ENCODE peak calls at places on chromosome 14, in four cellular contexts. One of them, this sample, is unnamed.

GRCh38 chr14:76203086-76204001 is 51.6 kb downstream of the GPATCH2L start:
- DNase-seq in OCI-LY7: no peak
- DNase-seq in left ventricle myocardium inferior: no peak
- DNase-seq in heart left ventricle: no peak
- DNase-seq in this sample: no peak

GRCh38 chr14:103808403-103809001 is 38.9 kb downstream of the PPP1R13B start:
- DNase-seq in OCI-LY7: peak
- DNase-seq in left ventricle myocardium inferior: peak
- DNase-seq in heart left ventricle: peak
- DNase-seq in this sample: peak

GRCh38 chr14:104186575-104186974 is 48.2 kb downstream of the KIF26A start:
- DNase-seq in OCI-LY7: no peak
- DNase-seq in left ventricle myocardium inferior: no peak
- DNase-seq in heart left ventricle: no peak
- DNase-seq in this sample: no peak

GRCh38 chr14:65791551-65791981 is 379.0 kb downstream of the FUT8 start:
- DNase-seq in OCI-LY7: no peak
- DNase-seq in left ventricle myocardium inferior: no peak
- DNase-seq in heart left ventricle: no peak
- DNase-seq in this sample: no peak

GRCh38 chr14:80390911-80391310 is 179.6 kb upstream of the DIO2 start:
- DNase-seq in OCI-LY7: no peak
- DNase-seq in left ventricle myocardium inferior: no peak
- DNase-seq in heart left ventricle: no peak
- DNase-seq in this sample: no peak

GRCh38 chr14:45252356-45253069 is 489 bp downstream of the MIS18BP1 start:
- DNase-seq in OCI-LY7: peak
- DNase-seq in left ventricle myocardium inferior: no peak
- DNase-seq in heart left ventricle: no peak
- DNase-seq in this sample: no peak

GRCh38 chr14:68254669-68255527 is 435.3 kb downstream of the RAD51B start:
- DNase-seq in OCI-LY7: no peak
- DNase-seq in left ventricle myocardium inferior: no peak
- DNase-seq in heart left ventricle: no peak
- DNase-seq in this sample: no peak

GRCh38 chr14:74380845-74381244 is 32.6 kb downstream of the VRTN start:
- DNase-seq in OCI-LY7: no peak
- DNase-seq in left ventricle myocardium inferior: no peak
- DNase-seq in heart left ventricle: no peak
- DNase-seq in this sample: no peak

GRCh38 chr14:69318241-69318640 is 58.3 kb downstream of the GALNT16 start:
- DNase-seq in OCI-LY7: peak
- DNase-seq in left ventricle myocardium inferior: no peak
- DNase-seq in heart left ventricle: no peak
- DNase-seq in this sample: no peak

GRCh38 chr14:55609681-55610080 is 29.7 kb downstream of the KTN1 start:
- DNase-seq in OCI-LY7: no peak
- DNase-seq in left ventricle myocardium inferior: no peak
- DNase-seq in heart left ventricle: no peak
- DNase-seq in this sample: no peak

GRCh38 chr14:100677925-100678765 is 48.5 kb upstream of the DLK1 start:
- DNase-seq in OCI-LY7: no peak
- DNase-seq in left ventricle myocardium inferior: peak
- DNase-seq in heart left ventricle: peak
- DNase-seq in this sample: no peak

GRCh38 chr14:96083667-96084320 is 44.6 kb downstream of the C14orf132 start:
- DNase-seq in OCI-LY7: no peak
- DNase-seq in left ventricle myocardium inferior: no peak
- DNase-seq in heart left ventricle: no peak
- DNase-seq in this sample: no peak

GRCh38 chr14:95993768-95994592 is 45.2 kb upstream of the C14orf132 start:
- DNase-seq in OCI-LY7: peak
- DNase-seq in left ventricle myocardium inferior: no peak
- DNase-seq in heart left ventricle: no peak
- DNase-seq in this sample: no peak

GRCh38 chr14:77861201-77861600 is 61.3 kb downstream of the ADCK1 start:
- DNase-seq in OCI-LY7: no peak
- DNase-seq in left ventricle myocardium inferior: no peak
- DNase-seq in heart left ventricle: no peak
- DNase-seq in this sample: no peak

GRCh38 chr14:23727566-23728335 is 91.6 kb downstream of the DHRS2 start:
- DNase-seq in OCI-LY7: peak
- DNase-seq in left ventricle myocardium inferior: no peak
- DNase-seq in heart left ventricle: no peak
- DNase-seq in this sample: no peak

GRCh38 chr14:21088687-21089086 is 9.8 kb downstream of the ZNF219 start:
- DNase-seq in OCI-LY7: no peak
- DNase-seq in left ventricle myocardium inferior: no peak
- DNase-seq in heart left ventricle: no peak
- DNase-seq in this sample: no peak

GRCh38 chr14:70822706-70823185 is 13.4 kb upstream of the MAP3K9 start:
- DNase-seq in OCI-LY7: no peak
- DNase-seq in left ventricle myocardium inferior: peak
- DNase-seq in heart left ventricle: peak
- DNase-seq in this sample: peak

GRCh38 chr14:105199093-105199492 is 18.0 kb upstream of the NUDT14 start:
- DNase-seq in OCI-LY7: no peak
- DNase-seq in left ventricle myocardium inferior: peak
- DNase-seq in heart left ventricle: no peak
- DNase-seq in this sample: no peak
- H3K27ac ChIP-seq in OCI-LY7: no peak
- H3K27ac ChIP-seq in left ventricle myocardium inferior: peak
- H3K27ac ChIP-seq in heart left ventricle: peak
- H3K27ac ChIP-seq in this sample: no peak

GRCh38 chr14:87883750-87884149 is 109.2 kb downstream of the GALC start:
- DNase-seq in OCI-LY7: no peak
- DNase-seq in left ventricle myocardium inferior: no peak
- DNase-seq in heart left ventricle: no peak
- DNase-seq in this sample: no peak

DNA sequence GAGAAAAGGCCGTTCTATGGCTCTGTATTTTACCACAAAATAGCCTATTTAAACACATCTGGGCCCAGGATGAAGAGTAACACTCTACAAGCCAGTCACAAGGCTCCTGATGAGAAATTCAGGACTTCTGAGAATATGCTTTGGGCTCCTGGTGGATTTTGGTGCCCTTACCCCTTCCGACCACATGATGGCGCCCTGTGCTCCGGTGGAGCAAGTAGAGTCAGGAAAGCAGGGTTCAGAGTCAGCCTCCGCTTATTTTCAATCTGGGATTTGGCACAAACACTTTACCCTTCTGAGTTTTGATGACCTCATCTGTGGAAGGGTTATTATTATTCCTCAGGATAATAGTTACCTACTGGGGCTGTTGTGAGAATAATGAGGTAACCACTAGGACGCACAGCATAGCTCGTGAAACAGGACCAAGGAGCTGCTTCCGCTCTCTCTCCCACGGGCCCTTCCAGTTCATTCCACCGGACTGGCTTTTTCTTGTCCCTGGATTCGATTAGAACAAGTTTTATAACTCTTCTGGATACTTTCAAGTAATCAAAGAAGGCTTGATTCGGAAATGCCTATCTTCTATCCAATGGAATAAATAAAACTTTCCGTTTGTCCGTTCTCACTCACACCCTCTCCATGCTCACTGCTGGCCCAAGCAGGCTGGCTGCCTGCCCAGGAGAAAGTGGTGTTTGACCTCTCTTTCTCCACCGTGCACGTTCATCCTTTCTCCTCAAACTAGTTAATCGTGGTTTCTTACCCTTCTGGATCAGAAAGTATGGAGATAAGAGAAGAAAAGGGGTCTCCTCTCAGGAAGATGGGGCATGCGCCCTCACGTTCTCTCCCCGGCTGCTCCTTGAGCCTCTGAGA is 104.6 kb downstream of the GALC start:
- DNase-seq in OCI-LY7: peak
- DNase-seq in left ventricle myocardium inferior: no peak
- DNase-seq in heart left ventricle: no peak
- DNase-seq in this sample: no peak
- TF ChIP-seq CTCF in OCI-LY7: peak
- TF ChIP-seq CTCF in left ventricle myocardium inferior: peak
- TF ChIP-seq CTCF in heart left ventricle: peak
- TF ChIP-seq CTCF in this sample: no peak

GRCh38 chr14:57061009-57061711 is 207.5 kb downstream of the EXOC5 start:
- DNase-seq in OCI-LY7: no peak
- DNase-seq in left ventricle myocardium inferior: no peak
- DNase-seq in heart left ventricle: no peak
- DNase-seq in this sample: no peak
- H3K27ac ChIP-seq in OCI-LY7: no peak
- H3K27ac ChIP-seq in left ventricle myocardium inferior: no peak
- H3K27ac ChIP-seq in heart left ventricle: no peak
- H3K27ac ChIP-seq in this sample: no peak

GRCh38 chr14:106277503-106277902 is 751.1 kb downstream of the TMEM121 start:
- DNase-seq in OCI-LY7: peak
- DNase-seq in left ventricle myocardium inferior: no peak
- DNase-seq in heart left ventricle: no peak
- DNase-seq in this sample: peak
- TF ChIP-seq CTCF in OCI-LY7: peak
- TF ChIP-seq CTCF in left ventricle myocardium inferior: peak
- TF ChIP-seq CTCF in heart left ventricle: peak
- TF ChIP-seq CTCF in this sample: peak

GRCh38 chr14:94581127-94581999 is at the start of gene SERPINA5:
- DNase-seq in OCI-LY7: no peak
- DNase-seq in left ventricle myocardium inferior: peak
- DNase-seq in heart left ventricle: peak
- DNase-seq in this sample: no peak
- H3K27ac ChIP-seq in OCI-LY7: no peak
- H3K27ac ChIP-seq in left ventricle myocardium inferior: peak
- H3K27ac ChIP-seq in heart left ventricle: no peak
- H3K27ac ChIP-seq in this sample: no peak

GRCh38 chr14:42335918-42336317 is 729.2 kb downstream of the LRFN5 start:
- DNase-seq in OCI-LY7: no peak
- DNase-seq in left ventricle myocardium inferior: no peak
- DNase-seq in heart left ventricle: no peak
- DNase-seq in this sample: no peak
- TF ChIP-seq CTCF in OCI-LY7: no peak
- TF ChIP-seq CTCF in left ventricle myocardium inferior: no peak
- TF ChIP-seq CTCF in heart left ventricle: no peak
- TF ChIP-seq CTCF in this sample: no peak

DNA sequence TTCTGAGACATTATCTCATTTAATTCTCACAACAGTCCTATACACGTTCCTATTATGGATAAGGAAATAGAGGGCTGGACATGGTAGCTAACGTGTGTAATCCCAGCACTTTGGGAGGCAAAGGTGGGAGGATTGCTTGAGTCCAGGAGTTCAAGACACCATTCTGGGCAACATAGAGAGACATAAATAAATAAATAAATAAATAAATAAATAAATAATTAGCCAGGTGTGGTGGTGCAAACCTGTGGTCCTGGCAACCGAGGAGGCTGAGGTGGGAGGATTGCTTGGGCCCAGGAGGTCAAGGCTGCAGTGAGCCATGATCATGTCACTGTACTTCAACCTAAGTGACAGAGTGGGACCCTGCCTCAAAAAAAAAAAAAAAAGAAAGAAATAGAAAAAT is 22.6 kb downstream of the DACT1 start:
- DNase-seq in OCI-LY7: no peak
- DNase-seq in left ventricle myocardium inferior: no peak
- DNase-seq in heart left ventricle: no peak
- DNase-seq in this sample: no peak
- H3K27ac ChIP-seq in OCI-LY7: no peak
- H3K27ac ChIP-seq in left ventricle myocardium inferior: peak
- H3K27ac ChIP-seq in heart left ventricle: no peak
- H3K27ac ChIP-seq in this sample: no peak